ENCODE peak calls at places on chromosomes 5 and 9, in eight cellular contexts. K is right lobe of liver, P is esophagus squamous epithelium, G is HCT116, M is HepG2, C is adrenal gland, E is stomach, N is IMR-90. I is an unnamed sample. For H3K4me1 and H3K27me3, the result is how much of the 10 kb centered on the place peaks cover.

GRCh38 chr9:133726401-133727276 is 11.5 kb downstream of the SARDH start:
- DNase-seq in M (peak), N (peak), G (peak), K (peak), P (no peak), E (peak), C (peak), I (peak)

GRCh38 chr5:172931001-172931536 is 28.2 kb upstream of the RPL26L1 start:
- DNase-seq in E (no peak), N (peak), C (peak), P (no peak), M (no peak), K (peak), G (no peak), I (peak)

GRCh38 chr5:959581-960531 is 48.7 kb upstream of the NKD2 start:
- DNase-seq in K (peak), E (no peak), N (no peak), P (no peak), M (no peak), G (no peak), C (no peak), I (no peak)

GRCh38 chr9:117340422-117340821 is 74.4 kb downstream of the ASTN2 start:
- DNase-seq in P (no peak), G (no peak), N (no peak), K (no peak), M (no peak), C (no peak), E (no peak), I (no peak)

GRCh38 chr5:178426326-178427130 is 163.7 kb downstream of the COL23A1 start:
- DNase-seq in G (no peak), K (peak), P (no peak), E (no peak), N (no peak), C (no peak), M (no peak), I (no peak)

GRCh38 chr9:116062206-116062550 is 91.4 kb upstream of the PAPPA start:
- DNase-seq in G (no peak), E (no peak), P (no peak), K (no peak), C (no peak), M (no peak), N (no peak), I (no peak)

GRCh38 chr5:56557198-56557597 is 258.2 kb upstream of the MAP3K1 start:
- DNase-seq in N (peak), M (no peak), K (no peak), E (no peak), G (no peak), P (no peak), C (no peak), I (no peak)

GRCh38 chr5:128007939-128008338 is 75.6 kb upstream of the SLC12A2 start:
- DNase-seq in P (no peak), M (no peak), E (no peak), K (no peak), N (peak), C (no peak), G (no peak), I (no peak)

GRCh38 chr5:7208911-7209310 is 187.0 kb upstream of the ADCY2 start:
- DNase-seq in G (no peak), C (no peak), E (no peak), P (no peak), N (no peak), K (no peak), M (no peak), I (peak)

GRCh38 chr5:154647760-154648143 is 107.4 kb upstream of the LARP1 start:
- DNase-seq in K (no peak), E (no peak), G (no peak), C (no peak), N (no peak), P (no peak), M (no peak), I (no peak)

GRCh38 chr5:147578228-147579024 is 68.6 kb upstream of the DPYSL3 start:
- DNase-seq in M (peak), N (peak), K (no peak), P (no peak), C (no peak), G (peak), E (no peak), I (no peak)

GRCh38 chr5:138706655-138707480 is 46.4 kb upstream of the CTNNA1 start:
- DNase-seq in G (no peak), M (no peak), N (peak), E (no peak), P (no peak), K (no peak), C (no peak), I (peak)

GRCh38 chr5:91643796-91644195 is 260.7 kb upstream of the ARRDC3 start:
- DNase-seq in C (no peak), E (no peak), N (peak), K (no peak), M (no peak), G (no peak), P (no peak), I (no peak)

GRCh38 chr5:177453852-177454396 is 7.3 kb downstream of the PRR7 start:
- DNase-seq in K (no peak), N (no peak), M (no peak), G (no peak), C (peak), E (no peak), P (no peak), I (no peak)

GRCh38 chr9:131275332-131276106 is 791 bp downstream of the FAM78A start:
- DNase-seq in E (no peak), N (no peak), K (no peak), C (no peak), P (no peak), M (peak), G (no peak), I (no peak)

GRCh38 chr5:54091416-54092130 is 218.8 kb downstream of the ARL15 start:
- DNase-seq in N (no peak), E (no peak), P (no peak), C (no peak), K (no peak), G (no peak), M (no peak), I (no peak)

GRCh38 chr5:54383225-54383624 is 72.3 kb upstream of the HSPB3 start:
- DNase-seq in K (no peak), E (no peak), M (no peak), N (peak), C (no peak), P (no peak), G (no peak), I (no peak)

GRCh38 chr9:123382659-123383511 is 26.9 kb downstream of the CRB2 start:
- DNase-seq in E (no peak), M (no peak), P (no peak), G (no peak), K (no peak), N (no peak), C (no peak), I (no peak)

GRCh38 chr5:90548069-90548593 is 10.5 kb upstream of the ADGRV1 start:
- DNase-seq in P (no peak), E (peak), G (peak), C (no peak), M (peak), K (no peak), N (no peak), I (no peak)

GRCh38 chr9:127448112-127448805 is 2.9 kb downstream of the RPL12 start:
- DNase-seq in M (no peak), K (no peak), E (no peak), C (no peak), P (no peak), G (no peak), N (no peak), I (no peak)

GRCh38 chr5:74017786-74018211 is 391.8 kb downstream of the ARHGEF28 start:
- DNase-seq in E (no peak), P (no peak), N (peak), M (no peak), K (no peak), G (peak), C (no peak), I (peak)

GRCh38 chr5:82849885-82850284 is 227.3 kb downstream of the TMEM167A start:
- DNase-seq in G (no peak), M (no peak), K (no peak), E (no peak), P (no peak), C (no peak), N (no peak), I (no peak)

GRCh38 chr5:1316941-1317340 is 22.1 kb upstream of the TERT start:
- DNase-seq in K (no peak), P (no peak), E (no peak), C (no peak), G (no peak), N (no peak), M (no peak), I (no peak)

GRCh38 chr5:156351423-156351822 is 24.5 kb downstream of the SGCD start:
- DNase-seq in M (no peak), N (no peak), G (no peak), P (no peak), C (no peak), E (no peak), K (no peak), I (no peak)
- H3K4me1 ChIP-seq in M (under half), N (under half), G (under half), P (under half), C (under half), E (under half), K (under half), I (under half)

DNA sequence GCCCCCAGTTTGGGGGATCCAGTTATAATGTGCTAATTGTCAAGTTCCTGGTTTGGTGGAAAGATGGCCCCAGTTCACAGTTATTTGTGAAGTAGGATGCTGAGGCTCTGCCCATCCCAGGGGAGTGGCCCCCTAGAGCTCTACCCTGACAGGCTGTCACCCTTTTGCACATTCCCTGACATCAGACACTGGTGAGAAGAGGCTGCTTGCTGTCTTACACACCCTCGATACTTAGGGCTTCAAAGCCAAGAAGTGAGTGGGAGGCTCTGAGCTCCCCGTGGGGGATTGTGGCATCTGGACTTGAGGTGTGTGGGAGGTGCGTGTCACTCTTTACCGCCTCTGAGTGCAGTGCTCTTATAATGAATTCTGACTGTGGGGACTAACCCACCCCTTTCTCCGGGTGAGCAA is 168.5 kb downstream of the DOCK2 start:
- DNase-seq in G (no peak), C (no peak), M (no peak), K (no peak), E (no peak), P (no peak), N (peak), I (no peak)
- TF ChIP-seq POLR2A in G (no peak), C (no peak), M (no peak), K (no peak), E (no peak), P (no peak), N (no peak), I (no peak)

GRCh38 chr9:89928521-89929275 is 323.9 kb downstream of the GADD45G start:
- DNase-seq in G (no peak), E (no peak), N (no peak), C (no peak), M (no peak), K (no peak), P (no peak), I (no peak)
- H3K27me3 ChIP-seq in G (half or more), E (under half), N (under half), C (under half), M (under half), K (under half), P (under half), I (under half)

DNA sequence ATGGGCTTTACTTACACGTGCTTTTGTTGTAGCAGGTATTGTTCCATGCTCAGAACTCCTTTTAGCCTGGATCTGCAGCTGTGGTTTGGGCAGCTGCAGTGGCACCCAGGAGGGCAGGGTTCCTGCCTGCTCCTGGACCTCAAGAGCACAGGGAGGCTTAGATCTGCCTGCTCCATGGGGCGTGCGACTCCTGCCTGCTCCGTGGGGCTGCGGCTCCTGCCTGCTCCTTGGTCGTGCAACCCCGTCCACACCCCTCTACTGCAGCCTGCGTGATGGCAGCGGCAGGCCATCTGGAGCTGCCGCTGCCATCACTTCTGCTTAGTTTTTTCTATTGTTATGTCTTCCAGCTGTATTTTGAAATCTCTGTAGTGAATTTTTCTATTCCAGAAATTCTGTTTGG is 11.7 kb upstream of the UGT3A2 start:
- DNase-seq in P (no peak), C (no peak), K (no peak), G (no peak), E (no peak), M (no peak), N (no peak), I (no peak)
- H3K4me1 ChIP-seq in P (under half), C (under half), K (under half), G (under half), E (under half), M (under half), N (under half), I (under half)

GRCh38 chr5:123036391-123037103 is at the start of gene PPIC:
- DNase-seq in N (peak), P (no peak), C (peak), E (peak), G (peak), M (peak), K (peak), I (peak)
- TF ChIP-seq POLR2A in N (no peak), P (no peak), C (peak), E (no peak), G (peak), M (no peak), K (peak), I (no peak)

GRCh38 chr9:37369671-37370070 is 52.8 kb upstream of the GRHPR start:
- DNase-seq in M (no peak), C (no peak), P (no peak), N (no peak), G (no peak), K (no peak), E (no peak), I (no peak)
- H3K27me3 ChIP-seq in M (under half), C (under half), P (under half), N (under half), G (under half), K (under half), E (under half), I (under half)

I was measured in tibial nerve.